ENCODE peak calls at places on chromosomes 16 and 17, in four cellular contexts. S is WTC11, K is H1, G is HepG2. U is an unnamed sample.

GRCh38 chr16:68704232-68704867 is 32.7 kb upstream of the CDH1 start:
- DNase-seq in G (peak; percentile 89), K (peak; percentile 92), S (peak; percentile 93), U (peak; percentile 96)

GRCh38 chr16:57029161-57030160 is 40.1 kb downstream of the NLRC5 start:
- DNase-seq in S (no peak), K (no peak), G (no peak), U (no peak)

GRCh38 chr17:79087428-79088143 is 13.0 kb downstream of the ENGASE start:
- DNase-seq in S (peak; percentile 89), G (peak; percentile 41), K (peak; percentile 97), U (peak; percentile 85)

GRCh38 chr17:49939318-49939717 is 29.7 kb upstream of the DLX4 start:
- DNase-seq in G (peak; percentile 83), S (no peak), K (no peak), U (no peak)

GRCh38 chr17:37392024-37392590 is 14.5 kb downstream of the ACACA start:
- DNase-seq in G (no peak), K (no peak), S (no peak), U (no peak)

GRCh38 chr17:39064374-39064773 is 87.1 kb downstream of the PLXDC1 start:
- DNase-seq in G (no peak), K (no peak), S (no peak), U (no peak)

GRCh38 chr16:21226749-21227148 is 6.8 kb upstream of the ANKS4B start:
- DNase-seq in K (no peak), S (no peak), G (no peak), U (no peak)

GRCh38 chr16:67389911-67390815 is 3.1 kb downstream of the TPPP3 start:
- DNase-seq in K (no peak), S (no peak), G (no peak), U (no peak)

GRCh38 chr17:43791589-43791988 is 11.4 kb downstream of the CFAP97D1 start:
- DNase-seq in G (peak; percentile 66), S (no peak), K (no peak), U (peak; percentile 76)

GRCh38 chr16:20280259-20280658 is 47.1 kb downstream of the GP2 start:
- DNase-seq in S (no peak), K (no peak), G (no peak), U (no peak)

GRCh38 chr16:65037558-65037957 is 84.3 kb downstream of the CDH11 start:
- DNase-seq in S (no peak), K (no peak), G (no peak), U (no peak)

GRCh38 chr17:31318298-31319190 is 2.9 kb downstream of the EVI2A start:
- DNase-seq in K (no peak), S (no peak), G (no peak), U (peak; percentile 29)

GRCh38 chr17:36529121-36529520 is 5.5 kb downstream of the MYO19 start:
- DNase-seq in G (no peak), S (no peak), K (no peak), U (no peak)

GRCh38 chr16:88317619-88317977 is 65.2 kb upstream of the ZNF469 start:
- DNase-seq in K (no peak), G (no peak), S (no peak), U (no peak)

GRCh38 chr17:16352838-16353701 is at the start of gene CENPV:
- DNase-seq in K (peak; percentile 88), G (peak; percentile 69), S (peak; percentile 86), U (peak; percentile 92)

GRCh38 chr16:14505846-14506245 is 124.2 kb downstream of the PARN start:
- DNase-seq in G (peak; percentile 65), S (no peak), K (no peak), U (no peak)

GRCh38 chr16:58628845-58629680 is 563 bp downstream of the CNOT1 start:
- DNase-seq in S (peak; percentile 16), K (peak; percentile 49), G (peak; percentile 55), U (peak; percentile 50)

GRCh38 chr17:61770752-61771533 is 92.4 kb downstream of the BRIP1 start:
- DNase-seq in S (no peak), K (no peak), G (no peak), U (no peak)

GRCh38 chr16:1215574-1216295 is 9.3 kb downstream of the TPSG1 start:
- DNase-seq in G (no peak), S (no peak), K (no peak), U (no peak)

GRCh38 chr16:22075776-22076175 is 16.6 kb upstream of the VWA3A start:
- DNase-seq in G (no peak), S (no peak), K (no peak), U (no peak)

GRCh38 chr16:78900039-78900811 is 700.3 kb downstream of the MAF start:
- DNase-seq in S (no peak), G (no peak), K (no peak), U (no peak)
- TF ChIP-seq CREB1 in S (no peak), G (no peak), K (no peak), U (no peak)

DNA sequence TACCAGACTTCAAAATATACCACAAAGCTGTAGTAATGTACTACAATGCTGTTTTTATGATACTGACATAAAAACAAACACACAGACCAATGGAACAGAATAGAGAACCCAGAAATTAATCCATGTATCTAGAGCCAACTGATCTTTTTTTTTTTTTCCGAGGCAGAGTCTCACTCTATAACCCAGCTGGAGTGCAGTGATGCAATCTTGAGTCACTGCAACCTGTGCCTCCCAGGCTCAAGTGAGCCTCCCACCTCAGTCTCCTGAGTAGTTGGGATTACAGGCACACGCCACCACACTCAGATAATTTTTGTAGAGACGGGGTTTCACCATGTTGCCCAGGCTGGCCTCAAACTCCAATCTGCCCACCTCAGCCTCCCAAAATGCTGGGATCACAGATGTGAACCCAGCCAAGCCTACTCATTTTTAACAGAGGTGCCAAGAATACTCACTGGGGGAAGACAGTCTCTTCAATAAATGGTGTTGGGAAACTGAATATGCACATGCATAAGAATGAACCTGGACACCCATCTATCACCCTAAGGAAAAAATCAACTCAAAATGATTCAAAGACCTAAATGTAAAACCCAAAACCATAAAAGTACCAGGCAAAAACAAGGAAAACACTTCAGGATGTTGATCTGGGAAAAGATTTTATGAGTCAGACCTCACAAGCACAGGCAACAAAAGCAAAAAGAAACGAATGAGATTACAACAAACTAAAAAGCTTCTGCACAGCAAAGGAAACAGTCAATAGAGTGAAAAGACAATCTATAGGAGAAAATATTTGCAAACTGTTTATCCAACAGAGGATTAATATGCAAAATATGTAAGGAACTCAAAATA is 63.1 kb downstream of the STX8 start:
- DNase-seq in G (no peak), K (no peak), S (no peak), U (no peak)
- TF ChIP-seq CREB1 in G (no peak), K (no peak), S (no peak), U (peak; percentile 12)

GRCh38 chr17:81711814-81712467 is at the start of gene SLC25A10:
- DNase-seq in G (peak; percentile 89), K (peak; percentile 85), S (peak; percentile 64), U (peak; percentile 84)

GRCh38 chr17:81713004-81713555 is 996 bp downstream of the SLC25A10 start:
- DNase-seq in K (no peak), S (no peak), G (peak; percentile 68), U (no peak)

GRCh38 chr17:81712468-81713003 is 452 bp downstream of the SLC25A10 start:
- DNase-seq in S (no peak), G (peak; percentile 46), K (no peak), U (no peak)

GRCh38 chr17:81708739-81709185 is 3.3 kb upstream of the SLC25A10 start:
- DNase-seq in K (no peak), G (no peak), S (no peak), U (no peak)

GRCh38 chr17:81710514-81711308 is 1.4 kb upstream of the SLC25A10 start:
- DNase-seq in K (peak; percentile 77), S (no peak), G (peak; percentile 34), U (no peak)
- TF ChIP-seq CREB1 in K (no peak), S (peak; percentile 66), G (no peak), U (no peak)

GRCh38 chr17:8632087-8632486 is 1.6 kb upstream of the MYH10 start:
- DNase-seq in S (peak; percentile 46), K (peak; percentile 56), G (peak; percentile 66), U (peak; percentile 66)
- TF ChIP-seq CREB1 in S (no peak), K (no peak), G (no peak), U (no peak)